ENCODE peak calls at places on chromosomes 1 and 21, in four cellular contexts. One of them, this sample, is unnamed.

GRCh38 chr1:215523906-215524305 is 43.2 kb upstream of the KCTD3 start:
- DNase-seq in thoracic aorta: no peak
- DNase-seq in stimulated activated CD4-positive, alpha-beta T cell treated with anti-CD3 and anti-CD28 coated beads, Interleukin-12 subunit alpha, Interleukin-12 subunit beta, amount 100 ng/mL, for 48 hours: no peak
- DNase-seq in RPMI7951: no peak
- DNase-seq in this sample: no peak

GRCh38 chr1:107262472-107263286 is 121.8 kb downstream of the NTNG1 start:
- DNase-seq in thoracic aorta: no peak
- DNase-seq in stimulated activated CD4-positive, alpha-beta T cell treated with anti-CD3 and anti-CD28 coated beads, Interleukin-12 subunit alpha, Interleukin-12 subunit beta, amount 100 ng/mL, for 48 hours: no peak
- DNase-seq in RPMI7951: no peak
- DNase-seq in this sample: no peak

GRCh38 chr21:38440746-38441145 is 57.5 kb downstream of the ERG start:
- DNase-seq in thoracic aorta: no peak
- DNase-seq in stimulated activated CD4-positive, alpha-beta T cell treated with anti-CD3 and anti-CD28 coated beads, Interleukin-12 subunit alpha, Interleukin-12 subunit beta, amount 100 ng/mL, for 48 hours: no peak
- DNase-seq in RPMI7951: peak
- DNase-seq in this sample: no peak

GRCh38 chr1:42432714-42433113 is 23.1 kb downstream of the ZMYND12 start:
- DNase-seq in thoracic aorta: no peak
- DNase-seq in stimulated activated CD4-positive, alpha-beta T cell treated with anti-CD3 and anti-CD28 coated beads, Interleukin-12 subunit alpha, Interleukin-12 subunit beta, amount 100 ng/mL, for 48 hours: no peak
- DNase-seq in RPMI7951: no peak
- DNase-seq in this sample: no peak

GRCh38 chr1:31198591-31198990 is 41.1 kb downstream of the NKAIN1 start:
- DNase-seq in thoracic aorta: no peak
- DNase-seq in stimulated activated CD4-positive, alpha-beta T cell treated with anti-CD3 and anti-CD28 coated beads, Interleukin-12 subunit alpha, Interleukin-12 subunit beta, amount 100 ng/mL, for 48 hours: no peak
- DNase-seq in RPMI7951: no peak
- DNase-seq in this sample: no peak

GRCh38 chr1:198330982-198331620 is 174.3 kb downstream of the NEK7 start:
- DNase-seq in thoracic aorta: no peak
- DNase-seq in stimulated activated CD4-positive, alpha-beta T cell treated with anti-CD3 and anti-CD28 coated beads, Interleukin-12 subunit alpha, Interleukin-12 subunit beta, amount 100 ng/mL, for 48 hours: no peak
- DNase-seq in RPMI7951: no peak
- DNase-seq in this sample: no peak

GRCh38 chr1:18333220-18333619 is 147.5 kb upstream of the KLHDC7A start:
- DNase-seq in thoracic aorta: no peak
- DNase-seq in stimulated activated CD4-positive, alpha-beta T cell treated with anti-CD3 and anti-CD28 coated beads, Interleukin-12 subunit alpha, Interleukin-12 subunit beta, amount 100 ng/mL, for 48 hours: no peak
- DNase-seq in RPMI7951: no peak
- DNase-seq in this sample: no peak

GRCh38 chr1:190168116-190168515 is 309.5 kb downstream of the BRINP3 start:
- DNase-seq in thoracic aorta: no peak
- DNase-seq in stimulated activated CD4-positive, alpha-beta T cell treated with anti-CD3 and anti-CD28 coated beads, Interleukin-12 subunit alpha, Interleukin-12 subunit beta, amount 100 ng/mL, for 48 hours: no peak
- DNase-seq in RPMI7951: peak
- DNase-seq in this sample: no peak

GRCh38 chr1:178168535-178168934 is 74.6 kb downstream of the RASAL2 start:
- DNase-seq in thoracic aorta: no peak
- DNase-seq in stimulated activated CD4-positive, alpha-beta T cell treated with anti-CD3 and anti-CD28 coated beads, Interleukin-12 subunit alpha, Interleukin-12 subunit beta, amount 100 ng/mL, for 48 hours: no peak
- DNase-seq in RPMI7951: peak
- DNase-seq in this sample: no peak

GRCh38 chr1:184974086-184974836 is at the start of gene NIBAN1:
- DNase-seq in thoracic aorta: peak
- DNase-seq in stimulated activated CD4-positive, alpha-beta T cell treated with anti-CD3 and anti-CD28 coated beads, Interleukin-12 subunit alpha, Interleukin-12 subunit beta, amount 100 ng/mL, for 48 hours: peak
- DNase-seq in RPMI7951: peak
- DNase-seq in this sample: no peak

GRCh38 chr1:156510709-156511108 is 10.1 kb upstream of the MEF2D start:
- DNase-seq in thoracic aorta: peak
- DNase-seq in stimulated activated CD4-positive, alpha-beta T cell treated with anti-CD3 and anti-CD28 coated beads, Interleukin-12 subunit alpha, Interleukin-12 subunit beta, amount 100 ng/mL, for 48 hours: no peak
- DNase-seq in RPMI7951: no peak
- DNase-seq in this sample: peak

GRCh38 chr1:16727190-16728111 is 12.9 kb upstream of the RNU1-4 start:
- DNase-seq in thoracic aorta: no peak
- DNase-seq in stimulated activated CD4-positive, alpha-beta T cell treated with anti-CD3 and anti-CD28 coated beads, Interleukin-12 subunit alpha, Interleukin-12 subunit beta, amount 100 ng/mL, for 48 hours: peak
- DNase-seq in RPMI7951: no peak
- DNase-seq in this sample: no peak

GRCh38 chr1:203202431-203203245 is 16.1 kb upstream of the CHI3L1 start:
- DNase-seq in thoracic aorta: no peak
- DNase-seq in stimulated activated CD4-positive, alpha-beta T cell treated with anti-CD3 and anti-CD28 coated beads, Interleukin-12 subunit alpha, Interleukin-12 subunit beta, amount 100 ng/mL, for 48 hours: no peak
- DNase-seq in RPMI7951: peak
- DNase-seq in this sample: no peak

GRCh38 chr1:117093870-117094621 is 27.5 kb downstream of the TRIM45 start:
- DNase-seq in thoracic aorta: peak
- DNase-seq in stimulated activated CD4-positive, alpha-beta T cell treated with anti-CD3 and anti-CD28 coated beads, Interleukin-12 subunit alpha, Interleukin-12 subunit beta, amount 100 ng/mL, for 48 hours: no peak
- DNase-seq in RPMI7951: peak
- DNase-seq in this sample: no peak

GRCh38 chr21:30434033-30434631 is 4.1 kb downstream of the KRTAP13-4 start:
- DNase-seq in thoracic aorta: no peak
- DNase-seq in stimulated activated CD4-positive, alpha-beta T cell treated with anti-CD3 and anti-CD28 coated beads, Interleukin-12 subunit alpha, Interleukin-12 subunit beta, amount 100 ng/mL, for 48 hours: peak
- DNase-seq in RPMI7951: peak
- DNase-seq in this sample: no peak